ENCODE peak calls at places on chromosomes 13 and 19, in eight cellular contexts. E is PC-3, N is kidney, P is fibroblast of lung, V is HepG2, O is H1, B is colonic mucosa, F is IMR-90. D is an unnamed sample.

GRCh38 chr19:55616395-55616875 is 7.9 kb downstream of the ZNF784 start:
- DNase-seq in V (no peak), O (no peak), N (no peak), P (no peak), E (no peak), B (no peak), F (no peak), D (no peak)

GRCh38 chr19:49019242-49019932 is 2.5 kb upstream of the LHB start:
- DNase-seq in F (peak; percentile 17), O (peak; percentile 29), E (peak; percentile 55), B (peak; percentile 92), P (no peak), N (no peak), V (peak; percentile 67), D (peak; percentile 94)

GRCh38 chr13:99388334-99388923 is 81.2 kb upstream of the GPR183 start:
- DNase-seq in F (no peak), V (no peak), N (peak; percentile 50), E (no peak), P (no peak), B (peak; percentile 6), O (no peak), D (peak; percentile 38)

GRCh38 chr19:35059799-35060091 is 18.2 kb downstream of the HPN start:
- DNase-seq in F (no peak), E (no peak), P (no peak), N (no peak), O (no peak), B (no peak), V (no peak), D (no peak)

GRCh38 chr19:45913874-45914830 is at the start of gene NANOS2:
- DNase-seq in P (no peak), O (peak; percentile 54), V (peak; percentile 50), B (no peak), N (no peak), E (peak; percentile 13), F (no peak), D (peak; percentile 95)

GRCh38 chr13:79404985-79405384 is 1.1 kb downstream of the RBM26 start:
- DNase-seq in E (no peak), F (no peak), V (no peak), N (no peak), P (peak; percentile 23), B (no peak), O (no peak), D (no peak)

GRCh38 chr13:21061077-21061945 is at the start of gene LATS2:
- DNase-seq in E (peak; percentile 94), O (peak; percentile 80), N (peak; percentile 98), F (peak; percentile 94), P (peak; percentile 93), V (peak; percentile 87), B (peak; percentile 95), D (peak; percentile 98)

GRCh38 chr13:23458972-23459371 is 25.5 kb upstream of the SACS start:
- DNase-seq in N (no peak), B (no peak), E (no peak), O (no peak), P (no peak), F (no peak), V (no peak), D (no peak)

GRCh38 chr19:19406878-19407639 is 1.6 kb downstream of the GATAD2A start:
- DNase-seq in N (no peak), P (peak; percentile 52), O (no peak), E (peak; percentile 61), B (peak; percentile 72), V (peak; percentile 42), F (peak; percentile 45), D (no peak)

GRCh38 chr13:72851678-72852014 is 69.7 kb downstream of the PIBF1 start:
- DNase-seq in N (no peak), P (no peak), B (no peak), E (no peak), F (no peak), O (no peak), V (no peak), D (no peak)

GRCh38 chr13:58884810-58885209 is 1253.3 kb downstream of the PCDH17 start:
- DNase-seq in O (no peak), B (no peak), P (no peak), E (no peak), N (no peak), F (no peak), V (no peak), D (no peak)

GRCh38 chr19:10105241-10106099 is 692 bp upstream of the PPAN start:
- DNase-seq in F (no peak), B (peak; percentile 20), O (no peak), N (no peak), P (no peak), V (no peak), E (no peak), D (no peak)

GRCh38 chr19:8240274-8241229 is 31.4 kb downstream of the CERS4 start:
- DNase-seq in N (peak; percentile 95), P (peak; percentile 97), V (peak; percentile 90), O (peak; percentile 51), E (peak; percentile 90), B (peak; percentile 74), F (peak; percentile 94), D (peak; percentile 84)

GRCh38 chr19:10508036-10508435 is 4.9 kb upstream of the KEAP1 start:
- DNase-seq in B (no peak), P (no peak), E (no peak), V (no peak), F (no peak), O (no peak), N (no peak), D (no peak)

GRCh38 chr19:56547535-56547934 is 8.8 kb downstream of the ZFP28 start:
- DNase-seq in V (no peak), B (no peak), P (no peak), N (no peak), O (no peak), E (no peak), F (no peak), D (peak; percentile 65)

GRCh38 chr19:6393982-6394412 is 1.0 kb upstream of the GTF2F1 start:
- DNase-seq in V (no peak), N (no peak), F (no peak), O (no peak), B (no peak), P (no peak), E (no peak), D (no peak)

GRCh38 chr19:43518051-43518450 is 8.9 kb downstream of the ETHE1 start:
- DNase-seq in F (no peak), O (no peak), E (no peak), B (no peak), V (no peak), P (no peak), N (no peak), D (no peak)

GRCh38 chr13:42041684-42042035 is 6.8 kb upstream of the DGKH start:
- DNase-seq in E (peak; percentile 61), B (peak; percentile 71), F (peak; percentile 63), N (peak; percentile 82), V (no peak), P (peak; percentile 59), O (no peak), D (peak; percentile 86)

GRCh38 chr19:41913476-41914190 is 14.6 kb downstream of the ERFL start:
- DNase-seq in V (no peak), B (no peak), N (no peak), E (no peak), P (no peak), F (no peak), O (no peak), D (no peak)
- H3K4me3 ChIP-seq in V (no peak overlapping the region), B (no peak overlapping the region), N (no peak overlapping the region), E (no peak overlapping the region), P (no peak overlapping the region), F (no peak overlapping the region), O (no peak overlapping the region), D (no peak overlapping the region)

DNA sequence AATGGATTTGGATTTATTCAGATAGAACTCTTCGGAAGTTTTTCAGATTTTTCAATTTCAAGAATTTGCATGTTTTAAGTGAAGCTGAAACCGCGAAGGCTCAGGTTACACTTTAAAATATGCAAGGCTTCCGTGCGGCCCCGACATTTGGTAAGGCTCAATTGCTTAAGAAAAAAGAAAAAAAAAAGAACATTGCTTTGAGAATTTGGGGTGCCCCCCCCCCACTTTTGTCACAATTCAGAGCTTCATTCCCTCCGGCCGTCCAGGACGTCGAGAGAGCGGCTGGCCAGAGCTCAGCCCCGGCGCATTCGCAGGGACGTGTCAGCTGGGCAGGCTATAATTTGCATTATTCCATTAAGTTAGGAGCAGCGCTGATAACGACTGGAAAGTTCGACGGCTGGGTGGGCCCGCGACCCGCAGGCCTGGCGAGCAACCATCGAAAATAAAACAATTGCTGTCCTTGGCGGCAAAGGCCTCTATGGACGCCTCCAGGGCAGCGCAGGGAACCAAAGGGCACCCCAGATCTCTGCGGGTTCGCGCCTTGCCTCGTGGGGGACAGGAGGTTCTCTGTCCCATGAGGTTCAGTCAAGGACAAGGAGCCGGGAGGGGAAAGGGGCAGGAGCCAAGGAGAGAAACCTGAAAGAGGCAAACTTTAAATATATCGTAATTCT is 7.1 kb downstream of the SOX21 start:
- DNase-seq in E (no peak), B (no peak), P (no peak), V (no peak), O (no peak), F (no peak), N (no peak), D (no peak)
- H3K9ac ChIP-seq in E (no peak overlapping the region), B (no peak overlapping the region), P (no peak overlapping the region), V (no peak overlapping the region), O (no peak overlapping the region), F (no peak overlapping the region), N (no peak overlapping the region), D (no peak overlapping the region)

GRCh38 chr19:1860133-1860775 is 3.1 kb downstream of the KLF16 start:
- DNase-seq in N (peak; percentile 84), E (no peak), F (peak; percentile 81), P (peak; percentile 76), V (peak; percentile 92), O (no peak), B (peak; percentile 81), D (peak; percentile 79)

GRCh38 chr19:1857648-1858326 is 5.6 kb downstream of the KLF16 start:
- DNase-seq in B (peak; percentile 94), V (no peak), N (peak; percentile 80), O (no peak), P (no peak), F (no peak), E (no peak), D (no peak)

GRCh38 chr19:1858412-1859081 is 4.8 kb downstream of the KLF16 start:
- DNase-seq in N (peak; percentile 77), E (no peak), O (no peak), F (no peak), P (no peak), B (no peak), V (no peak), D (no peak)

GRCh38 chr19:1860821-1861598 is 2.4 kb downstream of the KLF16 start:
- DNase-seq in N (no peak), V (no peak), O (no peak), E (no peak), P (no peak), B (peak; percentile 40), F (no peak), D (no peak)

DNA sequence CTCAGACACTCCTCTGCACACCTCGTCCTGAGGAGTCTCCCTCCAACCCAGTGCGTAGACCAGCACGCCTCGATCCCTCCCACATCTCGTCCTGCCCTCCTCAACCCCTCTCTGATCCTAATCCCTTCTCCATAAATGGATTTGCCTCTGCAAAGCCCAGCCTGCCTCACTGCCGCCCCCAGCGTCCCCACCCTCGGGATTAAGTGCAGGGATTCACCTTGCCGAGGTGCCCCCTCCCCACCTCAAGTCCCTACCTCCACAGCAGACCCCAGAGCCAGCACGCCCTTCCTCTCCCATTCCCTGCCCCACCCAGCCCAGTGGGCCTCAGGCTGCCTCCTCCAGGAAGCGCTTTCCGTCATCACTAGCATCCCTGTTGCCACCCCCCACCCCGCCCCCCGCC is 4.1 kb downstream of the KLF16 start:
- DNase-seq in B (no peak), P (no peak), E (no peak), N (no peak), O (no peak), V (no peak), F (no peak), D (peak; percentile 83)
- TF ChIP-seq CTCF in B (no peak), P (no peak), E (no peak), N (no peak), O (peak; percentile 5), V (no peak), F (no peak), D (peak; percentile 39)

GRCh38 chr19:41327499-41328156 is 17.7 kb downstream of the CCDC97 start:
- DNase-seq in V (no peak), E (peak; percentile 81), F (peak; percentile 49), B (peak; percentile 81), P (peak; percentile 69), O (no peak), N (peak; percentile 95), D (peak; percentile 76)
- H3K4me3 ChIP-seq in V (no peak overlapping the region), E (peak overlapping the region; percentile 16), F (no peak overlapping the region), B (peak overlapping the region; percentile 30), P (no peak overlapping the region), O (peak overlapping the region; percentile 18), N (peak overlapping the region; percentile 36), D (no peak overlapping the region)

D was measured in endodermal cell.